ENCODE peak calls at places on chromosomes 7 and 10, in seven cellular contexts. E is activated gamma-delta T cell treated with Interleukin-2 at 50 U/mL for 16 hours; O is sigmoid colon; G is activated T-helper 1 cell treated with Interleukin-2 at 50 U/mL for 16 hours; Z is stimulated activated CD4-positive, alpha-beta T cell treated with anti-CD3 and anti-CD28 coated beads, Interleukin-15, amount 100 ng/mL, for 24 hours; M is cardiac muscle cell; N is T-helper 1 cell. K is an unnamed sample.

GRCh38 chr7:152520861-152521302 is 85.1 kb upstream of the KMT2C start:
- DNase-seq in E (no peak), O (no peak), G (no peak), Z (no peak), M (peak), N (no peak), K (no peak)

GRCh38 chr7:40604601-40605438 is 470.0 kb downstream of the SUGCT start:
- DNase-seq in E (no peak), O (peak), G (no peak), Z (peak), M (peak), N (no peak), K (peak)

GRCh38 chr7:137834552-137834951 is 12.2 kb downstream of the DGKI start:
- DNase-seq in E (no peak), O (no peak), G (no peak), Z (no peak), M (no peak), N (no peak), K (no peak)

GRCh38 chr7:42471573-42472174 is 234.7 kb upstream of the GLI3 start:
- DNase-seq in E (no peak), O (no peak), G (no peak), Z (no peak), M (no peak), N (no peak), K (no peak)

GRCh38 chr7:1536105-1536767 is 5.7 kb downstream of the MAFK start:
- DNase-seq in E (no peak), O (peak), G (no peak), Z (no peak), M (no peak), N (no peak), K (no peak)

GRCh38 chr7:100642534-100642907 is 1.2 kb upstream of the TFR2 start:
- DNase-seq in E (no peak), O (no peak), G (no peak), Z (peak), M (no peak), N (no peak), K (no peak)

GRCh38 chr7:28125381-28126046 is 55.1 kb downstream of the JAZF1 start:
- DNase-seq in E (no peak), O (no peak), G (no peak), Z (no peak), M (no peak), N (no peak), K (no peak)

GRCh38 chr10:124149681-124150080 is 56.3 kb upstream of the CHST15 start:
- DNase-seq in E (no peak), O (peak), G (no peak), Z (no peak), M (no peak), N (no peak), K (no peak)

GRCh38 chr10:45490277-45490676 is 116.3 kb downstream of the ALOX5 start:
- DNase-seq in E (no peak), O (no peak), G (no peak), Z (no peak), M (no peak), N (no peak), K (no peak)

GRCh38 chr10:120485946-120486345 is 28.9 kb downstream of the PLPP4 start:
- DNase-seq in E (no peak), O (no peak), G (no peak), Z (no peak), M (no peak), N (no peak), K (no peak)

GRCh38 chr10:1726861-1727260 is 10.5 kb downstream of the ADARB2 start:
- DNase-seq in E (no peak), O (no peak), G (no peak), Z (no peak), M (no peak), N (no peak), K (no peak)

GRCh38 chr10:119734396-119735332 is 8.8 kb downstream of the INPP5F start:
- DNase-seq in E (no peak), O (no peak), G (no peak), Z (no peak), M (no peak), N (no peak), K (no peak)

GRCh38 chr10:132869621-132870020 is 72.7 kb downstream of the CFAP46 start:
- DNase-seq in E (peak), O (peak), G (no peak), Z (no peak), M (no peak), N (no peak), K (no peak)